ENCODE peak calls at places on chromosomes 16 and 17, in six cellular contexts. One of them, this sample, is unnamed.

GRCh38 chr17:55609737-55610201 is 98.5 kb upstream of the SMIM36 start:
- DNase-seq in GM12878: no peak
- DNase-seq in testis: peak
- DNase-seq in CD8-positive, alpha-beta T cell: no peak
- DNase-seq in thyroid gland: peak
- DNase-seq in hepatic stellate cell: peak
- DNase-seq in this sample: no peak

GRCh38 chr17:59154335-59154720 is 658 bp downstream of the SKA2 start:
- DNase-seq in hepatic stellate cell: peak
- DNase-seq in GM12878: no peak
- DNase-seq in thyroid gland: peak
- DNase-seq in CD8-positive, alpha-beta T cell: peak
- DNase-seq in testis: peak
- DNase-seq in this sample: peak

GRCh38 chr17:29892201-29892600 is 37.8 kb downstream of the SSH2 start:
- DNase-seq in thyroid gland: no peak
- DNase-seq in CD8-positive, alpha-beta T cell: no peak
- DNase-seq in testis: no peak
- DNase-seq in hepatic stellate cell: no peak
- DNase-seq in GM12878: no peak
- DNase-seq in this sample: no peak

GRCh38 chr16:8955828-8956227 is 7.9 kb downstream of the USP7 start:
- DNase-seq in GM12878: no peak
- DNase-seq in testis: no peak
- DNase-seq in hepatic stellate cell: no peak
- DNase-seq in thyroid gland: no peak
- DNase-seq in CD8-positive, alpha-beta T cell: no peak
- DNase-seq in this sample: no peak

GRCh38 chr17:32610943-32611342 is 124.2 kb downstream of the CDK5R1 start:
- DNase-seq in testis: no peak
- DNase-seq in thyroid gland: no peak
- DNase-seq in hepatic stellate cell: no peak
- DNase-seq in CD8-positive, alpha-beta T cell: no peak
- DNase-seq in GM12878: no peak
- DNase-seq in this sample: no peak

GRCh38 chr16:86046026-86046713 is 147.2 kb downstream of the IRF8 start:
- DNase-seq in hepatic stellate cell: no peak
- DNase-seq in GM12878: no peak
- DNase-seq in thyroid gland: no peak
- DNase-seq in CD8-positive, alpha-beta T cell: no peak
- DNase-seq in testis: no peak
- DNase-seq in this sample: no peak

GRCh38 chr17:31202968-31203367 is 94.1 kb downstream of the OMG start:
- DNase-seq in CD8-positive, alpha-beta T cell: no peak
- DNase-seq in thyroid gland: peak
- DNase-seq in testis: no peak
- DNase-seq in hepatic stellate cell: no peak
- DNase-seq in GM12878: no peak
- DNase-seq in this sample: no peak

GRCh38 chr17:70353408-70354092 is 184.2 kb downstream of the KCNJ2 start:
- DNase-seq in testis: no peak
- DNase-seq in hepatic stellate cell: no peak
- DNase-seq in thyroid gland: no peak
- DNase-seq in CD8-positive, alpha-beta T cell: no peak
- DNase-seq in GM12878: no peak
- DNase-seq in this sample: no peak

GRCh38 chr17:56028837-56029236 is 124.4 kb upstream of the ANKFN1 start:
- DNase-seq in CD8-positive, alpha-beta T cell: no peak
- DNase-seq in testis: no peak
- DNase-seq in GM12878: no peak
- DNase-seq in hepatic stellate cell: no peak
- DNase-seq in thyroid gland: no peak
- DNase-seq in this sample: no peak

GRCh38 chr16:7449306-7449705 is 116.7 kb downstream of the RBFOX1 start:
- DNase-seq in testis: no peak
- DNase-seq in CD8-positive, alpha-beta T cell: no peak
- DNase-seq in thyroid gland: no peak
- DNase-seq in hepatic stellate cell: no peak
- DNase-seq in GM12878: no peak
- DNase-seq in this sample: no peak

GRCh38 chr17:64741924-64742670 is 80.0 kb upstream of the SMURF2 start:
- DNase-seq in CD8-positive, alpha-beta T cell: no peak
- DNase-seq in thyroid gland: peak
- DNase-seq in hepatic stellate cell: peak
- DNase-seq in testis: peak
- DNase-seq in GM12878: no peak
- DNase-seq in this sample: no peak

GRCh38 chr17:19347323-19348080 is 15.0 kb downstream of the B9D1 start:
- DNase-seq in testis: no peak
- DNase-seq in thyroid gland: no peak
- DNase-seq in CD8-positive, alpha-beta T cell: no peak
- DNase-seq in hepatic stellate cell: no peak
- DNase-seq in GM12878: no peak
- DNase-seq in this sample: no peak

GRCh38 chr16:85204242-85205010 is 92.2 kb upstream of the CIBAR2 start:
- DNase-seq in thyroid gland: no peak
- DNase-seq in GM12878: no peak
- DNase-seq in testis: no peak
- DNase-seq in hepatic stellate cell: peak
- DNase-seq in CD8-positive, alpha-beta T cell: no peak
- DNase-seq in this sample: no peak

GRCh38 chr17:12853921-12854320 is 64.6 kb downstream of the ARHGAP44 start:
- DNase-seq in CD8-positive, alpha-beta T cell: no peak
- DNase-seq in testis: no peak
- DNase-seq in hepatic stellate cell: no peak
- DNase-seq in thyroid gland: no peak
- DNase-seq in GM12878: no peak
- DNase-seq in this sample: no peak

GRCh38 chr17:20206591-20206990 is 197.4 kb downstream of the SPECC1 start:
- DNase-seq in CD8-positive, alpha-beta T cell: no peak
- DNase-seq in thyroid gland: no peak
- DNase-seq in GM12878: no peak
- DNase-seq in testis: no peak
- DNase-seq in hepatic stellate cell: peak
- DNase-seq in this sample: peak

GRCh38 chr16:86628614-86629013 is 50.3 kb downstream of the FOXL1 start:
- DNase-seq in CD8-positive, alpha-beta T cell: no peak
- DNase-seq in hepatic stellate cell: peak
- DNase-seq in testis: no peak
- DNase-seq in thyroid gland: no peak
- DNase-seq in GM12878: no peak
- DNase-seq in this sample: no peak

GRCh38 chr16:11976850-11977205 is 294 bp downstream of the SNX29 start:
- DNase-seq in thyroid gland: no peak
- DNase-seq in testis: no peak
- DNase-seq in GM12878: no peak
- DNase-seq in hepatic stellate cell: no peak
- DNase-seq in CD8-positive, alpha-beta T cell: no peak
- DNase-seq in this sample: no peak

GRCh38 chr16:13961099-13961811 is 41.3 kb downstream of the ERCC4 start:
- DNase-seq in thyroid gland: no peak
- DNase-seq in GM12878: no peak
- DNase-seq in CD8-positive, alpha-beta T cell: no peak
- DNase-seq in hepatic stellate cell: no peak
- DNase-seq in testis: no peak
- DNase-seq in this sample: no peak

GRCh38 chr17:74730491-74731346 is 6.3 kb upstream of the RAB37 start:
- DNase-seq in GM12878: no peak
- DNase-seq in testis: no peak
- DNase-seq in thyroid gland: no peak
- DNase-seq in CD8-positive, alpha-beta T cell: peak
- DNase-seq in hepatic stellate cell: no peak
- DNase-seq in this sample: no peak

GRCh38 chr16:66928702-66929388 is 3.5 kb upstream of the RRAD start:
- DNase-seq in hepatic stellate cell: peak
- DNase-seq in CD8-positive, alpha-beta T cell: no peak
- DNase-seq in GM12878: no peak
- DNase-seq in thyroid gland: peak
- DNase-seq in testis: peak
- DNase-seq in this sample: peak

GRCh38 chr17:17315142-17315821 is 12.1 kb downstream of the NT5M start:
- DNase-seq in CD8-positive, alpha-beta T cell: no peak
- DNase-seq in thyroid gland: no peak
- DNase-seq in GM12878: no peak
- DNase-seq in testis: no peak
- DNase-seq in hepatic stellate cell: no peak
- DNase-seq in this sample: no peak

GRCh38 chr16:50467943-50468748 is 80.0 kb upstream of the NKD1 start:
- DNase-seq in GM12878: no peak
- DNase-seq in testis: peak
- DNase-seq in thyroid gland: peak
- DNase-seq in hepatic stellate cell: no peak
- DNase-seq in CD8-positive, alpha-beta T cell: no peak
- DNase-seq in this sample: no peak